ENCODE peak calls at places on chromosomes 6 and 20, in seven cellular contexts. C, V, P, L, T, O and A are unnamed samples.

GRCh38 chr20:2298116-2298515 is 2.3 kb downstream of the TGM3 start:
- DNase-seq in C (no peak), O (no peak), V (no peak), P (no peak), T (no peak), L (no peak), A (no peak)

GRCh38 chr6:67933278-67933677 is 701.8 kb upstream of the ADGRB3 start:
- DNase-seq in T (no peak), V (no peak), C (peak; percentile 69), L (no peak), P (no peak), O (no peak), A (no peak)

GRCh38 chr6:18681828-18682503 is 294.8 kb downstream of the RNF144B start:
- DNase-seq in V (no peak), L (no peak), T (no peak), C (no peak), P (no peak), O (no peak), A (no peak)

GRCh38 chr6:66226099-66226498 is 519.1 kb upstream of the EYS start:
- DNase-seq in V (no peak), C (no peak), O (no peak), P (no peak), T (no peak), L (no peak), A (no peak)

GRCh38 chr6:144321839-144322591 is 36.9 kb downstream of the UTRN start:
- DNase-seq in V (no peak), L (no peak), C (peak; percentile 71), T (peak; percentile 30), O (no peak), P (no peak), A (no peak)

GRCh38 chr20:9344080-9344920 is 170.1 kb upstream of the LAMP5 start:
- DNase-seq in P (no peak), L (no peak), O (no peak), V (no peak), C (no peak), T (peak; percentile 49), A (no peak)

GRCh38 chr6:134741193-134741521 is 208.7 kb downstream of the ALDH8A1 start:
- DNase-seq in V (no peak), C (peak; percentile 78), T (no peak), P (no peak), O (no peak), L (no peak), A (no peak)

GRCh38 chr6:85637579-85637978 is 5.1 kb downstream of the SYNCRIP start:
- DNase-seq in T (no peak), C (no peak), P (no peak), L (no peak), V (no peak), O (no peak), A (no peak)

GRCh38 chr6:36786055-36786675 is 53.1 kb downstream of the CPNE5 start:
- DNase-seq in P (no peak), C (peak; percentile 77), V (no peak), T (peak; percentile 8), L (peak; percentile 44), O (no peak), A (no peak)

GRCh38 chr20:23686046-23686750 is 2.6 kb downstream of the CST4 start:
- DNase-seq in C (no peak), T (no peak), O (no peak), P (no peak), V (no peak), L (no peak), A (no peak)

GRCh38 chr6:119148102-119148824 is 69.8 kb upstream of the FAM184A start:
- DNase-seq in P (no peak), V (no peak), O (peak; percentile 49), C (peak; percentile 68), T (peak; percentile 81), L (peak; percentile 47), A (no peak)

GRCh38 chr6:125944434-125944816 is 12.1 kb upstream of the HINT3 start:
- DNase-seq in O (peak; percentile 91), P (peak; percentile 83), C (no peak), V (no peak), L (no peak), T (peak; percentile 69), A (peak; percentile 74)

GRCh38 chr20:44948513-44948912 is 11.7 kb downstream of the TOMM34 start:
- DNase-seq in P (no peak), V (no peak), L (no peak), O (no peak), T (no peak), C (no peak), A (no peak)

GRCh38 chr6:151652338-151652737 is 155.1 kb upstream of the ESR1 start:
- DNase-seq in O (peak; percentile 65), P (no peak), L (no peak), C (no peak), V (no peak), T (no peak), A (no peak)

GRCh38 chr6:41675176-41675767 is 37.0 kb downstream of the MDFI start:
- DNase-seq in O (no peak), P (no peak), L (no peak), V (no peak), T (no peak), C (peak; percentile 44), A (peak; percentile 25)

GRCh38 chr6:34414999-34415858 is 10.6 kb downstream of the RPS10 start:
- DNase-seq in V (peak; percentile 27), P (no peak), C (no peak), O (peak; percentile 75), L (peak; percentile 68), T (peak; percentile 62), A (no peak)

GRCh38 chr6:26172496-26172958 is 85.3 kb downstream of the HFE start:
- DNase-seq in O (no peak), L (no peak), V (no peak), T (no peak), P (no peak), C (no peak), A (no peak)

GRCh38 chr6:35473075-35473848 is 5.1 kb downstream of the RPL10A start:
- DNase-seq in P (no peak), V (no peak), C (peak; percentile 67), L (peak; percentile 67), O (no peak), T (no peak), A (no peak)

GRCh38 chr6:105428342-105428957 is 25.6 kb upstream of the PREP start:
- DNase-seq in P (no peak), C (no peak), T (peak; percentile 81), L (no peak), O (no peak), V (no peak), A (no peak)

GRCh38 chr20:17680836-17681740 is 954 bp downstream of the RRBP1 start:
- DNase-seq in V (peak; percentile 72), C (peak; percentile 93), T (peak; percentile 34), O (peak; percentile 88), L (peak; percentile 81), P (peak; percentile 91), A (peak; percentile 91)
- H3K27ac ChIP-seq in V (no peak overlapping the region), C (no peak overlapping the region), T (peak overlapping the region; percentile 92), O (peak overlapping the region; percentile 87), L (peak overlapping the region; percentile 63), P (peak overlapping the region; percentile 96), A (peak overlapping the region; percentile 88)

DNA sequence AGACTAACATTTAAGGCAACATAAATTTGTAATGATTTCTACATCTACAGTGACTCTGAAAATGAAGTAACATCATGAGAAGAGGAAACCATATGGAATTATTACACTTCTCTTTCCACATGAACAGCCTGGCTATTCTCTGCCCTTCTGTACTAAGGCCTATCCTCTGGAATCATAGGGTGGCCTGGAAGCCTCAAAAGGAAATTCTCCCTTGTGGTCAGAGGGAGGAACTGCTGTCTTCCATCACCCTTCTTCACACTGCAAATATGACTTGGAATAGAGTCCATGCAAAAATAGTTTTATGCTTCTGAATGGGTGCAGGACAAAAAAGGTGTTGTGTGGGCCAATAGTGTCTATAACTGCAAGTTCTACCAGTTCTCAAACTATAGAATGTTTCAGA is 44.6 kb upstream of the SH3BGRL2 start:
- DNase-seq in C (peak; percentile 55), O (no peak), T (no peak), P (no peak), L (peak; percentile 34), V (no peak), A (no peak)
- H3K36me3 ChIP-seq in C (peaks cover 4% of the 10 kb centered on the region), O (no peaks in the 10 kb centered on the region), T (no peaks in the 10 kb centered on the region), P (no peaks in the 10 kb centered on the region), L (no peaks in the 10 kb centered on the region), V (no peaks in the 10 kb centered on the region), A (no peaks in the 10 kb centered on the region)

DNA sequence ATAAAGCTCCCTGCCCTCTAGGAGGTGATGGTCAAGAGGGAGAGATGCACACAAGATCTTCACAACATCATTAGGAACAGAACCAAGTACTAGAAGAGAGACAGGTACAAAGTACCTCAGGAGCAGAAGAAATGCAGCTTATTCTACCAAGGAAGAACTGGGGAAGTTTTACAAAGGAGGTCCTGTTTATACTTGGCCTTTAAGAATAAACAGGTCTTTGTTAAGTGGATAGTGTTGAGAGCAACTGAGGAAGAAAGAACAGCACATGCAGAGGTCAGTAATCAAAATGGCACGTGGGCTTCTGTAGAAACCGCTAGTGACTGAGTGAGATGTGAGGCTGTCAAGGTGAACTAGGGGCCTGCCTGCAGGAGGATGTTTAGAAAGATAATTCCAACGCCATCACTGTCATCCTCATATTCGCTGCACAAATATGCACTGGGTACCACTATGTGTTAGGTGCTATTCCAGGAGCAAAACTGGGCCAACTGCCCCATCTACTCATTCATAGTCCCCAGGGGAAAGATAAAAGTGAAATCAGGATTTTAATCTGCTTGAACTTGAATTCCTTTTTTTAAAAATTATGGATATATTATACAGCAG is 61.1 kb downstream of the ID4 start:
- DNase-seq in P (no peak), V (no peak), T (no peak), C (no peak), L (no peak), O (no peak), A (no peak)
- H3K27ac ChIP-seq in P (no peak overlapping the region), V (no peak overlapping the region), T (no peak overlapping the region), C (no peak overlapping the region), L (no peak overlapping the region), O (no peak overlapping the region), A (no peak overlapping the region)

DNA sequence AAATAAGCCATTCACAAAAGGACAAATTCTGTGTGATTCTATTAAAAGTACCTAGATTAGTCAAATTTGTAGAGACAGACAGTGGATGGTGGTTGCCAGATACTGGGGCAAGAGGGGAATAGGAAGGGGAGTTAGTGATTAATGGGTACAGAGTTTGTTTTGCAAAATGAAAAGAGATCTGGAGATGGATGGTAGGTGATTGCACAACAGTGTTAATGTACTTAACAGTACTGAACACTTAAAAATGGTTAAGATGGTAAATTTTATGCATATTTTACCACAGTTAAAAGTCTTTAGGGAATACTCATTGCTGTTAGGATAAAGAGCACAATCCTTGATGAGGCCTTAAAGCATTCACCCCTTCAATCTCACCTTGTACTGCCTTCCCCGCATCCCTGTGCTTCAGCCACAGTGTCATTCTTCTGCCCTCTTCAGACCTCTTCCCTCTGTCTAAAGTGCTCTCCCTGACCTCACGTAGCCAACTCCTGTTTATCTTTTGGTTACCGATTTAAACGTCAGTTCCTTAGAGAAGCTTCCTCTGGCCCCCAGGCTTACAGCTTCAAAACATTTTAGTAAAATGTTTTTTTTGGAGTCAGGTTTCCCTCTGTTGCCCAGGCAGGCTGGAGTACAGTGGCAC is 11.8 kb downstream of the PSMF1 start:
- DNase-seq in L (no peak), T (no peak), V (no peak), O (no peak), P (no peak), C (no peak), A (no peak)
- H3K36me3 ChIP-seq in L (peaks cover 84% of the 10 kb centered on the region), T (peaks cover 24% of the 10 kb centered on the region), V (peaks cover 92% of the 10 kb centered on the region), O (peaks cover 67% of the 10 kb centered on the region), P (peaks cover 92% of the 10 kb centered on the region), C (peaks cover 77% of the 10 kb centered on the region), A (peaks cover 6% of the 10 kb centered on the region)

GRCh38 chr20:4384961-4385360 is 336.7 kb upstream of the PRND start:
- DNase-seq in C (no peak), O (no peak), T (no peak), V (no peak), L (no peak), P (no peak), A (no peak)

GRCh38 chr20:4383966-4384365 is 337.7 kb upstream of the PRND start:
- DNase-seq in V (no peak), T (peak; percentile 56), P (no peak), O (no peak), C (no peak), L (no peak), A (no peak)
- H3K27ac ChIP-seq in V (no peak overlapping the region), T (no peak overlapping the region), P (no peak overlapping the region), O (no peak overlapping the region), C (no peak overlapping the region), L (no peak overlapping the region), A (no peak overlapping the region)